ENCODE peak calls at places on chromosome 7, in ten cellular contexts. One of them, this sample, is unnamed.

GRCh38 chr7:6558837-6559236 is 7.6 kb upstream of the GRID2IP start:
- DNase-seq in GM20000: peak; percentile 59
- DNase-seq in fibroblast of pulmonary artery: peak; percentile 47
- DNase-seq in posterior vena cava: no peak
- DNase-seq in T-cell: no peak
- DNase-seq in left kidney: peak; percentile 63
- DNase-seq in retina: no peak
- DNase-seq in anterior cingulate cortex: no peak
- DNase-seq in GM10248: peak; percentile 62
- DNase-seq in activated CD4-positive, alpha-beta T cell treated with anti-CD3 and anti-CD28 coated beads, Interleukin-2, amount 50 U/mL, for 1 hour: no peak
- DNase-seq in this sample: no peak

GRCh38 chr7:107025449-107026103 is 18.9 kb upstream of the PRKAR2B start:
- DNase-seq in GM20000: no peak
- DNase-seq in fibroblast of pulmonary artery: peak; percentile 36
- DNase-seq in posterior vena cava: no peak
- DNase-seq in T-cell: no peak
- DNase-seq in left kidney: no peak
- DNase-seq in retina: no peak
- DNase-seq in anterior cingulate cortex: no peak
- DNase-seq in GM10248: no peak
- DNase-seq in activated CD4-positive, alpha-beta T cell treated with anti-CD3 and anti-CD28 coated beads, Interleukin-2, amount 50 U/mL, for 1 hour: no peak
- DNase-seq in this sample: no peak

GRCh38 chr7:143375298-143376034 is 5.7 kb upstream of the ZYX start:
- DNase-seq in GM20000: no peak
- DNase-seq in fibroblast of pulmonary artery: no peak
- DNase-seq in posterior vena cava: peak; percentile 46
- DNase-seq in T-cell: peak; percentile 41
- DNase-seq in left kidney: no peak
- DNase-seq in retina: no peak
- DNase-seq in anterior cingulate cortex: no peak
- DNase-seq in GM10248: no peak
- DNase-seq in activated CD4-positive, alpha-beta T cell treated with anti-CD3 and anti-CD28 coated beads, Interleukin-2, amount 50 U/mL, for 1 hour: no peak
- DNase-seq in this sample: no peak

GRCh38 chr7:77954773-77955562 is 156.4 kb downstream of the PHTF2 start:
- DNase-seq in GM20000: no peak
- DNase-seq in fibroblast of pulmonary artery: peak; percentile 14
- DNase-seq in posterior vena cava: no peak
- DNase-seq in T-cell: no peak
- DNase-seq in left kidney: no peak
- DNase-seq in retina: no peak
- DNase-seq in anterior cingulate cortex: no peak
- DNase-seq in GM10248: no peak
- DNase-seq in activated CD4-positive, alpha-beta T cell treated with anti-CD3 and anti-CD28 coated beads, Interleukin-2, amount 50 U/mL, for 1 hour: no peak
- DNase-seq in this sample: no peak

GRCh38 chr7:87234949-87235348 is 15.4 kb upstream of the TMEM243 start:
- DNase-seq in GM20000: no peak
- DNase-seq in fibroblast of pulmonary artery: peak; percentile 36
- DNase-seq in posterior vena cava: no peak
- DNase-seq in T-cell: no peak
- DNase-seq in left kidney: no peak
- DNase-seq in retina: no peak
- DNase-seq in anterior cingulate cortex: no peak
- DNase-seq in GM10248: no peak
- DNase-seq in activated CD4-positive, alpha-beta T cell treated with anti-CD3 and anti-CD28 coated beads, Interleukin-2, amount 50 U/mL, for 1 hour: no peak
- DNase-seq in this sample: no peak

GRCh38 chr7:143410523-143411004 is 1.9 kb upstream of the EPHA1 start:
- DNase-seq in GM20000: no peak
- DNase-seq in fibroblast of pulmonary artery: peak; percentile 88
- DNase-seq in posterior vena cava: peak; percentile 82
- DNase-seq in T-cell: no peak
- DNase-seq in left kidney: peak; percentile 26
- DNase-seq in retina: no peak
- DNase-seq in anterior cingulate cortex: no peak
- DNase-seq in GM10248: no peak
- DNase-seq in activated CD4-positive, alpha-beta T cell treated with anti-CD3 and anti-CD28 coated beads, Interleukin-2, amount 50 U/mL, for 1 hour: no peak
- DNase-seq in this sample: no peak

GRCh38 chr7:1512781-1513656 is 8.8 kb upstream of the INTS1 start:
- DNase-seq in GM20000: peak; percentile 76
- DNase-seq in fibroblast of pulmonary artery: peak; percentile 63
- DNase-seq in posterior vena cava: peak; percentile 93
- DNase-seq in T-cell: peak; percentile 40
- DNase-seq in left kidney: peak; percentile 20
- DNase-seq in retina: no peak
- DNase-seq in anterior cingulate cortex: peak; percentile 62
- DNase-seq in GM10248: peak; percentile 77
- DNase-seq in activated CD4-positive, alpha-beta T cell treated with anti-CD3 and anti-CD28 coated beads, Interleukin-2, amount 50 U/mL, for 1 hour: peak; percentile 44
- DNase-seq in this sample: no peak

GRCh38 chr7:149310113-149310836 is 48.3 kb downstream of the ZNF783 start:
- DNase-seq in GM20000: peak; percentile 63
- DNase-seq in fibroblast of pulmonary artery: peak; percentile 86
- DNase-seq in posterior vena cava: no peak
- DNase-seq in T-cell: no peak
- DNase-seq in left kidney: peak; percentile 65
- DNase-seq in retina: peak; percentile 21
- DNase-seq in anterior cingulate cortex: no peak
- DNase-seq in GM10248: peak; percentile 51
- DNase-seq in activated CD4-positive, alpha-beta T cell treated with anti-CD3 and anti-CD28 coated beads, Interleukin-2, amount 50 U/mL, for 1 hour: no peak
- DNase-seq in this sample: no peak

GRCh38 chr7:134605978-134606923 is 40.4 kb upstream of the BPGM start:
- DNase-seq in GM20000: peak; percentile 61
- DNase-seq in fibroblast of pulmonary artery: peak; percentile 83
- DNase-seq in posterior vena cava: peak; percentile 85
- DNase-seq in T-cell: peak; percentile 51
- DNase-seq in left kidney: peak; percentile 75
- DNase-seq in retina: peak; percentile 66
- DNase-seq in anterior cingulate cortex: no peak
- DNase-seq in GM10248: peak; percentile 58
- DNase-seq in activated CD4-positive, alpha-beta T cell treated with anti-CD3 and anti-CD28 coated beads, Interleukin-2, amount 50 U/mL, for 1 hour: peak; percentile 55
- DNase-seq in this sample: peak; percentile 42

GRCh38 chr7:142753366-142753765 is 4.1 kb downstream of the PRSS1 start:
- DNase-seq in GM20000: no peak
- DNase-seq in fibroblast of pulmonary artery: no peak
- DNase-seq in posterior vena cava: no peak
- DNase-seq in T-cell: no peak
- DNase-seq in left kidney: no peak
- DNase-seq in retina: no peak
- DNase-seq in anterior cingulate cortex: no peak
- DNase-seq in GM10248: no peak
- DNase-seq in activated CD4-positive, alpha-beta T cell treated with anti-CD3 and anti-CD28 coated beads, Interleukin-2, amount 50 U/mL, for 1 hour: no peak
- DNase-seq in this sample: no peak

GRCh38 chr7:1669954-1670893 is at the start of gene ELFN1:
- DNase-seq in GM20000: peak; percentile 47
- DNase-seq in fibroblast of pulmonary artery: peak; percentile 26
- DNase-seq in posterior vena cava: peak; percentile 65
- DNase-seq in T-cell: no peak
- DNase-seq in left kidney: peak; percentile 95
- DNase-seq in retina: no peak
- DNase-seq in anterior cingulate cortex: no peak
- DNase-seq in GM10248: peak; percentile 26
- DNase-seq in activated CD4-positive, alpha-beta T cell treated with anti-CD3 and anti-CD28 coated beads, Interleukin-2, amount 50 U/mL, for 1 hour: no peak
- DNase-seq in this sample: no peak

GRCh38 chr7:100827330-100828226 is at the start of gene EPHB4:
- DNase-seq in GM20000: peak; percentile 41
- DNase-seq in fibroblast of pulmonary artery: peak; percentile 89
- DNase-seq in posterior vena cava: peak; percentile 85
- DNase-seq in T-cell: no peak
- DNase-seq in left kidney: peak; percentile 98
- DNase-seq in retina: peak; percentile 89
- DNase-seq in anterior cingulate cortex: peak; percentile 23
- DNase-seq in GM10248: no peak
- DNase-seq in activated CD4-positive, alpha-beta T cell treated with anti-CD3 and anti-CD28 coated beads, Interleukin-2, amount 50 U/mL, for 1 hour: no peak
- DNase-seq in this sample: no peak

GRCh38 chr7:28301148-28301641 is 111.1 kb upstream of the CREB5 start:
- DNase-seq in GM20000: no peak
- DNase-seq in fibroblast of pulmonary artery: peak; percentile 47
- DNase-seq in posterior vena cava: no peak
- DNase-seq in T-cell: no peak
- DNase-seq in left kidney: no peak
- DNase-seq in retina: no peak
- DNase-seq in anterior cingulate cortex: no peak
- DNase-seq in GM10248: no peak
- DNase-seq in activated CD4-positive, alpha-beta T cell treated with anti-CD3 and anti-CD28 coated beads, Interleukin-2, amount 50 U/mL, for 1 hour: no peak
- DNase-seq in this sample: no peak

GRCh38 chr7:112877671-112878460 is 87.7 kb upstream of the TMEM168 start:
- DNase-seq in GM20000: no peak
- DNase-seq in fibroblast of pulmonary artery: peak; percentile 22
- DNase-seq in posterior vena cava: no peak
- DNase-seq in T-cell: no peak
- DNase-seq in left kidney: no peak
- DNase-seq in retina: no peak
- DNase-seq in anterior cingulate cortex: no peak
- DNase-seq in GM10248: no peak
- DNase-seq in activated CD4-positive, alpha-beta T cell treated with anti-CD3 and anti-CD28 coated beads, Interleukin-2, amount 50 U/mL, for 1 hour: no peak
- DNase-seq in this sample: no peak

GRCh38 chr7:31129067-31129466 is 77.0 kb downstream of the ADCYAP1R1 start:
- DNase-seq in GM20000: no peak
- DNase-seq in fibroblast of pulmonary artery: no peak
- DNase-seq in posterior vena cava: no peak
- DNase-seq in T-cell: no peak
- DNase-seq in left kidney: no peak
- DNase-seq in retina: no peak
- DNase-seq in anterior cingulate cortex: no peak
- DNase-seq in GM10248: no peak
- DNase-seq in activated CD4-positive, alpha-beta T cell treated with anti-CD3 and anti-CD28 coated beads, Interleukin-2, amount 50 U/mL, for 1 hour: no peak
- DNase-seq in this sample: no peak

GRCh38 chr7:90119178-90119971 is 34.9 kb upstream of the STEAP1 start:
- DNase-seq in GM20000: peak; percentile 2
- DNase-seq in fibroblast of pulmonary artery: peak; percentile 20
- DNase-seq in posterior vena cava: peak; percentile 80
- DNase-seq in T-cell: no peak
- DNase-seq in left kidney: peak; percentile 82
- DNase-seq in retina: peak; percentile 79
- DNase-seq in anterior cingulate cortex: peak; percentile 57
- DNase-seq in GM10248: no peak
- DNase-seq in activated CD4-positive, alpha-beta T cell treated with anti-CD3 and anti-CD28 coated beads, Interleukin-2, amount 50 U/mL, for 1 hour: peak; percentile 19
- DNase-seq in this sample: no peak

GRCh38 chr7:101817031-101817929 is at the start of gene CUX1:
- DNase-seq in GM20000: peak; percentile 73
- DNase-seq in fibroblast of pulmonary artery: no peak
- DNase-seq in posterior vena cava: peak; percentile 82
- DNase-seq in T-cell: no peak
- DNase-seq in left kidney: peak; percentile 52
- DNase-seq in retina: peak; percentile 62
- DNase-seq in anterior cingulate cortex: no peak
- DNase-seq in GM10248: peak; percentile 36
- DNase-seq in activated CD4-positive, alpha-beta T cell treated with anti-CD3 and anti-CD28 coated beads, Interleukin-2, amount 50 U/mL, for 1 hour: peak; percentile 13
- DNase-seq in this sample: peak; percentile 9

GRCh38 chr7:50212016-50212325 is 92.5 kb upstream of the IKZF1 start:
- DNase-seq in GM20000: no peak
- DNase-seq in fibroblast of pulmonary artery: no peak
- DNase-seq in posterior vena cava: no peak
- DNase-seq in T-cell: no peak
- DNase-seq in left kidney: no peak
- DNase-seq in retina: no peak
- DNase-seq in anterior cingulate cortex: no peak
- DNase-seq in GM10248: no peak
- DNase-seq in activated CD4-positive, alpha-beta T cell treated with anti-CD3 and anti-CD28 coated beads, Interleukin-2, amount 50 U/mL, for 1 hour: no peak
- DNase-seq in this sample: no peak

GRCh38 chr7:44060948-44061644 is 4.3 kb downstream of the PGAM2 start:
- DNase-seq in GM20000: no peak
- DNase-seq in fibroblast of pulmonary artery: no peak
- DNase-seq in posterior vena cava: peak; percentile 67
- DNase-seq in T-cell: no peak
- DNase-seq in left kidney: no peak
- DNase-seq in retina: no peak
- DNase-seq in anterior cingulate cortex: no peak
- DNase-seq in GM10248: no peak
- DNase-seq in activated CD4-positive, alpha-beta T cell treated with anti-CD3 and anti-CD28 coated beads, Interleukin-2, amount 50 U/mL, for 1 hour: no peak
- DNase-seq in this sample: no peak

GRCh38 chr7:9189683-9190082 is 756.3 kb downstream of the NXPH1 start:
- DNase-seq in GM20000: no peak
- DNase-seq in fibroblast of pulmonary artery: no peak
- DNase-seq in posterior vena cava: no peak
- DNase-seq in T-cell: no peak
- DNase-seq in left kidney: no peak
- DNase-seq in retina: peak; percentile 32
- DNase-seq in anterior cingulate cortex: no peak
- DNase-seq in GM10248: no peak
- DNase-seq in activated CD4-positive, alpha-beta T cell treated with anti-CD3 and anti-CD28 coated beads, Interleukin-2, amount 50 U/mL, for 1 hour: no peak
- DNase-seq in this sample: no peak

GRCh38 chr7:147249956-147250355 is 1133.4 kb downstream of the CNTNAP2 start:
- DNase-seq in GM20000: no peak
- DNase-seq in fibroblast of pulmonary artery: no peak
- DNase-seq in posterior vena cava: no peak
- DNase-seq in T-cell: no peak
- DNase-seq in left kidney: peak; percentile 8
- DNase-seq in retina: no peak
- DNase-seq in anterior cingulate cortex: no peak
- DNase-seq in GM10248: no peak
- DNase-seq in activated CD4-positive, alpha-beta T cell treated with anti-CD3 and anti-CD28 coated beads, Interleukin-2, amount 50 U/mL, for 1 hour: no peak
- DNase-seq in this sample: no peak

GRCh38 chr7:44082541-44083207 is 344 bp upstream of the POLM start:
- DNase-seq in GM20000: peak; percentile 98
- DNase-seq in fibroblast of pulmonary artery: peak; percentile 99
- DNase-seq in posterior vena cava: peak; percentile 100
- DNase-seq in T-cell: peak; percentile 99
- DNase-seq in left kidney: peak; percentile 100
- DNase-seq in retina: peak; percentile 93
- DNase-seq in anterior cingulate cortex: peak; percentile 100
- DNase-seq in GM10248: peak; percentile 98
- DNase-seq in activated CD4-positive, alpha-beta T cell treated with anti-CD3 and anti-CD28 coated beads, Interleukin-2, amount 50 U/mL, for 1 hour: peak; percentile 97
- DNase-seq in this sample: peak; percentile 96

GRCh38 chr7:7982904-7983303 is 14.3 kb downstream of the GLCCI1 start:
- DNase-seq in GM20000: no peak
- DNase-seq in fibroblast of pulmonary artery: no peak
- DNase-seq in posterior vena cava: no peak
- DNase-seq in T-cell: no peak
- DNase-seq in left kidney: no peak
- DNase-seq in retina: no peak
- DNase-seq in anterior cingulate cortex: no peak
- DNase-seq in GM10248: no peak
- DNase-seq in activated CD4-positive, alpha-beta T cell treated with anti-CD3 and anti-CD28 coated beads, Interleukin-2, amount 50 U/mL, for 1 hour: no peak
- DNase-seq in this sample: no peak

GRCh38 chr7:28102778-28103177 is 77.8 kb downstream of the JAZF1 start:
- DNase-seq in GM20000: no peak
- DNase-seq in fibroblast of pulmonary artery: peak; percentile 61
- DNase-seq in posterior vena cava: peak; percentile 85
- DNase-seq in T-cell: no peak
- DNase-seq in left kidney: no peak
- DNase-seq in retina: no peak
- DNase-seq in anterior cingulate cortex: no peak
- DNase-seq in GM10248: no peak
- DNase-seq in activated CD4-positive, alpha-beta T cell treated with anti-CD3 and anti-CD28 coated beads, Interleukin-2, amount 50 U/mL, for 1 hour: no peak
- DNase-seq in this sample: no peak

GRCh38 chr7:24972991-24973390 is 7.0 kb downstream of the OSBPL3 start:
- DNase-seq in GM20000: no peak
- DNase-seq in fibroblast of pulmonary artery: peak; percentile 46
- DNase-seq in posterior vena cava: no peak
- DNase-seq in T-cell: no peak
- DNase-seq in left kidney: no peak
- DNase-seq in retina: no peak
- DNase-seq in anterior cingulate cortex: no peak
- DNase-seq in GM10248: no peak
- DNase-seq in activated CD4-positive, alpha-beta T cell treated with anti-CD3 and anti-CD28 coated beads, Interleukin-2, amount 50 U/mL, for 1 hour: no peak
- DNase-seq in this sample: no peak

GRCh38 chr7:42877852-42878251 is 34.0 kb downstream of the C7orf25 start:
- DNase-seq in GM20000: no peak
- DNase-seq in fibroblast of pulmonary artery: no peak
- DNase-seq in posterior vena cava: no peak
- DNase-seq in T-cell: no peak
- DNase-seq in left kidney: no peak
- DNase-seq in retina: no peak
- DNase-seq in anterior cingulate cortex: no peak
- DNase-seq in GM10248: no peak
- DNase-seq in activated CD4-positive, alpha-beta T cell treated with anti-CD3 and anti-CD28 coated beads, Interleukin-2, amount 50 U/mL, for 1 hour: no peak
- DNase-seq in this sample: no peak

GRCh38 chr7:158252837-158253669 is 334.6 kb downstream of the PTPRN2 start:
- DNase-seq in GM20000: no peak
- DNase-seq in fibroblast of pulmonary artery: no peak
- DNase-seq in posterior vena cava: peak; percentile 68
- DNase-seq in T-cell: no peak
- DNase-seq in left kidney: no peak
- DNase-seq in retina: no peak
- DNase-seq in anterior cingulate cortex: no peak
- DNase-seq in GM10248: no peak
- DNase-seq in activated CD4-positive, alpha-beta T cell treated with anti-CD3 and anti-CD28 coated beads, Interleukin-2, amount 50 U/mL, for 1 hour: no peak
- DNase-seq in this sample: no peak

GRCh38 chr7:108283252-108283651 is 153.1 kb upstream of the LAMB4 start:
- DNase-seq in GM20000: no peak
- DNase-seq in fibroblast of pulmonary artery: no peak
- DNase-seq in posterior vena cava: no peak
- DNase-seq in T-cell: no peak
- DNase-seq in left kidney: no peak
- DNase-seq in retina: no peak
- DNase-seq in anterior cingulate cortex: no peak
- DNase-seq in GM10248: no peak
- DNase-seq in activated CD4-positive, alpha-beta T cell treated with anti-CD3 and anti-CD28 coated beads, Interleukin-2, amount 50 U/mL, for 1 hour: no peak
- DNase-seq in this sample: no peak

This sample was measured in effector CD8-positive, alpha-beta T cell.